ENCODE peak calls at places on chromosomes 7 and 10, in four cellular contexts. Y is progenitor cell of endocrine pancreas, X is DMS79 treated with DMSO at 0.1 percent for 48 hours, D is nucleus accumbens. E is an unnamed sample.

GRCh38 chr7:35716038-35716803 is 21.3 kb upstream of the HERPUD2 start:
- DNase-seq in X (no peak), D (peak), Y (no peak), E (no peak)

GRCh38 chr10:29598861-29599311 is 35.9 kb downstream of the SVIL start:
- DNase-seq in Y (no peak), X (no peak), D (no peak), E (no peak)

GRCh38 chr10:110863361-110863760 is 8.4 kb upstream of the PDCD4 start:
- DNase-seq in X (no peak), D (no peak), Y (no peak), E (no peak)

GRCh38 chr7:38211940-38212339 is 33.9 kb downstream of the STARD3NL start:
- DNase-seq in X (no peak), D (no peak), Y (no peak), E (no peak)

GRCh38 chr7:2605608-2606538 is 25.9 kb upstream of the TTYH3 start:
- DNase-seq in D (no peak), X (no peak), Y (no peak), E (no peak)

GRCh38 chr7:99224263-99224947 is 16.5 kb upstream of the KPNA7 start:
- DNase-seq in D (no peak), Y (no peak), X (no peak), E (no peak)

GRCh38 chr10:119849944-119850343 is 22.7 kb downstream of the MCMBP start:
- DNase-seq in Y (no peak), X (no peak), D (no peak), E (no peak)

GRCh38 chr10:93762979-93763391 is 5.2 kb downstream of the LGI1 start:
- DNase-seq in Y (peak), D (no peak), X (no peak), E (no peak)

E was measured in NCI-H1105 treated with DMSO at 0.1 percent for 48 hours.